ENCODE peak calls at places on chromosome 19, in five cellular contexts. Y, G, I, L and S are unnamed samples.

GRCh38 chr19:10288662-10289166 is 1.0 kb upstream of the ICAM5 start:
- DNase-seq in Y (peak), G (peak), I (peak), L (no peak), S (no peak)

GRCh38 chr19:49125025-49125731 is 5.8 kb downstream of the PPFIA3 start:
- DNase-seq in Y (peak), G (no peak), I (peak), L (no peak), S (no peak)

GRCh38 chr19:17847538-17848366 is at the start of gene JAK3:
- DNase-seq in Y (no peak), G (peak), I (peak), L (peak), S (peak)

GRCh38 chr19:39335168-39335567 is 675 bp downstream of the GMFG start:
- DNase-seq in Y (no peak), G (peak), I (no peak), L (no peak), S (no peak)

GRCh38 chr19:35713904-35714440 is 3.8 kb upstream of the KMT2B start:
- DNase-seq in Y (no peak), G (no peak), I (no peak), L (no peak), S (no peak)

GRCh38 chr19:3082331-3082730 is 11.8 kb upstream of the GNA11 start:
- DNase-seq in Y (no peak), G (no peak), I (no peak), L (no peak), S (no peak)

GRCh38 chr19:19213822-19214558 is 2.2 kb downstream of the NCAN start:
- DNase-seq in Y (no peak), G (no peak), I (peak), L (no peak), S (no peak)

GRCh38 chr19:40947573-40947972 is 43.5 kb upstream of the CYP2B6 start:
- DNase-seq in Y (no peak), G (no peak), I (no peak), L (no peak), S (no peak)

GRCh38 chr19:2494447-2495129 is 18.7 kb downstream of the GADD45B start:
- DNase-seq in Y (peak), G (peak), I (peak), L (peak), S (no peak)